ENCODE peak calls at places on chromosome 13, in ten cellular contexts. V is stimulated activated CD4-positive, alpha-beta T cell treated with anti-CD3 and anti-CD28 coated beads, Interleukin-1b, Interleukin-23, amount 100 ng/mL, for 24 hours; U is naive thymus-derived CD8-positive, alpha-beta T cell; J is hippocampal formation; D is progenitor cell of endocrine pancreas; W is spleen; K is effector CD4-positive, alpha-beta T cell; B is NCI-H1092; F is stimulated activated CD8-positive, alpha-beta memory T cell treated with anti-CD3 and anti-CD28 coated beads, Interleukin-15, amount 100 ng/mL, for 24 hours; C is NCI-H2081. N is an unnamed sample.

GRCh38 chr13:36918246-36919060 is 1.6 kb downstream of the SMAD9 start:
- DNase-seq in B (no peak), J (no peak), V (no peak), U (no peak), F (no peak), W (no peak), D (no peak), C (no peak), K (no peak), N (peak; percentile 20)

GRCh38 chr13:48094404-48094780 is 512 bp downstream of the MED4 start:
- DNase-seq in U (peak; percentile 3), K (no peak), J (no peak), D (no peak), V (no peak), F (no peak), B (no peak), W (no peak), C (no peak), N (peak; percentile 38)

GRCh38 chr13:98267080-98267912 is 90.2 kb upstream of the RNF113B start:
- DNase-seq in U (no peak), K (no peak), V (no peak), B (no peak), W (no peak), F (no peak), J (no peak), C (no peak), D (no peak), N (no peak)

GRCh38 chr13:92994056-92994455 is 232.6 kb upstream of the GPC6 start:
- DNase-seq in K (no peak), V (no peak), J (no peak), F (no peak), U (no peak), B (no peak), D (no peak), W (no peak), C (no peak), N (peak; percentile 9)

GRCh38 chr13:98496239-98496668 is 80.7 kb downstream of the STK24 start:
- DNase-seq in B (no peak), U (no peak), C (no peak), V (no peak), D (no peak), J (no peak), F (no peak), K (no peak), W (no peak), N (no peak)

GRCh38 chr13:105814219-105814901 is 721.1 kb downstream of the EFNB2 start:
- DNase-seq in B (no peak), D (no peak), C (no peak), W (no peak), F (no peak), K (no peak), V (no peak), J (no peak), U (no peak), N (peak; percentile 12)

GRCh38 chr13:100159584-100159983 is 70.7 kb downstream of the PCCA start:
- DNase-seq in K (no peak), B (no peak), D (no peak), F (no peak), W (no peak), C (no peak), U (no peak), J (no peak), V (no peak), N (no peak)

GRCh38 chr13:79853258-79853657 is 372.3 kb downstream of the NDFIP2 start:
- DNase-seq in B (no peak), V (no peak), J (no peak), U (no peak), K (no peak), W (no peak), F (no peak), D (no peak), C (no peak), N (no peak)

GRCh38 chr13:27607125-27607524 is 13.2 kb downstream of the LNX2 start:
- DNase-seq in V (no peak), B (no peak), K (no peak), C (no peak), W (no peak), F (no peak), J (no peak), D (no peak), U (no peak), N (peak; percentile 46)

GRCh38 chr13:34208326-34208725 is 390.4 kb downstream of the RFC3 start:
- DNase-seq in U (no peak), B (no peak), C (no peak), K (no peak), D (no peak), W (no peak), V (no peak), J (no peak), F (no peak), N (no peak)

GRCh38 chr13:25463496-25463895 is 91.7 kb downstream of the ATP8A2 start:
- DNase-seq in F (no peak), J (no peak), K (no peak), D (no peak), B (no peak), C (no peak), W (no peak), V (no peak), U (no peak), N (peak; percentile 10)

GRCh38 chr13:107466326-107466725 is 749.0 kb downstream of the LIG4 start:
- DNase-seq in F (no peak), U (no peak), D (no peak), J (no peak), V (no peak), C (no peak), W (no peak), B (no peak), K (no peak), N (no peak)

GRCh38 chr13:40333238-40333637 is 333.2 kb downstream of the FOXO1 start:
- DNase-seq in B (no peak), F (no peak), J (no peak), C (no peak), U (no peak), V (no peak), W (no peak), D (no peak), K (no peak), N (no peak)

GRCh38 chr13:23671902-23672301 is 101.7 kb downstream of the TNFRSF19 start:
- DNase-seq in J (no peak), C (no peak), V (no peak), B (no peak), F (no peak), K (no peak), W (no peak), U (no peak), D (no peak), N (no peak)

GRCh38 chr13:42875448-42876269 is 94.3 kb downstream of the FAM216B start:
- DNase-seq in C (no peak), F (no peak), D (no peak), B (no peak), V (no peak), J (no peak), W (no peak), U (no peak), K (no peak), N (no peak)

GRCh38 chr13:99467764-99468163 is 33.5 kb upstream of the TM9SF2 start:
- DNase-seq in U (no peak), B (no peak), J (no peak), K (no peak), W (no peak), C (peak; percentile 20), F (no peak), D (no peak), V (no peak), N (peak; percentile 8)

GRCh38 chr13:42350141-42350540 is 78.2 kb downstream of the AKAP11 start:
- DNase-seq in F (no peak), W (no peak), D (no peak), B (no peak), K (no peak), V (no peak), C (no peak), J (no peak), U (no peak), N (no peak)

N was measured in RKO.